ENCODE peak calls at places on chromosomes 1 and 21, in ten cellular contexts. A, E, P, X, W, G, S, F, D and Y are unnamed samples.

GRCh38 chr1:174968750-174969244 is 30.9 kb upstream of the CACYBP start:
- DNase-seq in A (no peak), E (peak; percentile 26), P (no peak), X (no peak), W (no peak), G (no peak), S (no peak), F (peak; percentile 48), D (peak; percentile 24), Y (no peak)

GRCh38 chr1:153087692-153088091 is 6.6 kb downstream of the SPRR2E start:
- DNase-seq in A (no peak), E (no peak), P (no peak), X (no peak), W (no peak), G (no peak), S (no peak), F (no peak), D (no peak), Y (no peak)

GRCh38 chr1:203650012-203650836 is 23.6 kb downstream of the ATP2B4 start:
- DNase-seq in A (peak; percentile 33), E (peak; percentile 81), P (peak; percentile 41), X (peak; percentile 69), W (no peak), G (peak; percentile 70), S (peak; percentile 78), F (peak; percentile 80), D (peak; percentile 78), Y (peak; percentile 79)

GRCh38 chr1:21567241-21568005 is 58.2 kb downstream of the ALPL start:
- DNase-seq in A (no peak), E (no peak), P (no peak), X (no peak), W (no peak), G (no peak), S (no peak), F (peak; percentile 84), D (no peak), Y (no peak)

GRCh38 chr1:185453496-185454192 is 136.6 kb upstream of the IVNS1ABP start:
- DNase-seq in A (no peak), E (no peak), P (no peak), X (no peak), W (peak; percentile 15), G (no peak), S (no peak), F (peak; percentile 55), D (no peak), Y (no peak)

GRCh38 chr1:209404577-209404976 is 178.9 kb upstream of the CAMK1G start:
- DNase-seq in A (no peak), E (no peak), P (no peak), X (no peak), W (peak; percentile 74), G (no peak), S (no peak), F (no peak), D (no peak), Y (no peak)

GRCh38 chr21:18460979-18461378 is 57.4 kb upstream of the TMPRSS15 start:
- DNase-seq in A (no peak), E (no peak), P (no peak), X (no peak), W (no peak), G (no peak), S (no peak), F (no peak), D (no peak), Y (no peak)

GRCh38 chr1:19799877-19800804 is at the start of gene TMCO4:
- DNase-seq in A (peak; percentile 28), E (peak; percentile 61), P (peak; percentile 49), X (peak; percentile 14), W (peak; percentile 24), G (peak; percentile 56), S (peak; percentile 76), F (peak; percentile 77), D (peak; percentile 35), Y (no peak)

GRCh38 chr1:201108614-201109013 is 3.6 kb downstream of the CACNA1S start:
- DNase-seq in A (no peak), E (no peak), P (no peak), X (no peak), W (peak; percentile 74), G (no peak), S (no peak), F (no peak), D (no peak), Y (peak; percentile 80)

GRCh38 chr1:54519709-54520108 is 28.3 kb upstream of the ACOT11 start:
- DNase-seq in A (no peak), E (no peak), P (no peak), X (no peak), W (no peak), G (no peak), S (no peak), F (no peak), D (no peak), Y (no peak)

GRCh38 chr21:44872568-44873355 is 728 bp downstream of the PTTG1IP start:
- DNase-seq in A (no peak), E (peak; percentile 45), P (no peak), X (no peak), W (no peak), G (peak; percentile 41), S (peak; percentile 71), F (peak; percentile 29), D (no peak), Y (no peak)

GRCh38 chr1:22317231-22317919 is 134.3 kb upstream of the ZBTB40 start:
- DNase-seq in A (no peak), E (peak; percentile 25), P (no peak), X (no peak), W (no peak), G (no peak), S (no peak), F (peak; percentile 40), D (no peak), Y (peak; percentile 47)

GRCh38 chr1:117919376-117919775 is 10.0 kb downstream of the GDAP2 start:
- DNase-seq in A (no peak), E (no peak), P (no peak), X (no peak), W (no peak), G (no peak), S (no peak), F (no peak), D (no peak), Y (no peak)

GRCh38 chr21:44402323-44403105 is 49.1 kb downstream of the TRPM2 start:
- DNase-seq in A (no peak), E (no peak), P (no peak), X (no peak), W (no peak), G (no peak), S (no peak), F (no peak), D (no peak), Y (no peak)

GRCh38 chr1:924619-925323 is 1.0 kb downstream of the SAMD11 start:
- DNase-seq in A (no peak), E (no peak), P (no peak), X (no peak), W (peak; percentile 46), G (peak; percentile 48), S (no peak), F (peak; percentile 70), D (no peak), Y (no peak)

GRCh38 chr1:172941456-172941855 is 109.3 kb downstream of the TNFSF18 start:
- DNase-seq in A (no peak), E (no peak), P (no peak), X (no peak), W (no peak), G (no peak), S (no peak), F (no peak), D (no peak), Y (no peak)

GRCh38 chr21:14773777-14774345 is 227.7 kb upstream of the SAMSN1 start:
- DNase-seq in A (peak; percentile 18), E (peak; percentile 70), P (peak; percentile 37), X (peak; percentile 25), W (no peak), G (peak; percentile 11), S (peak; percentile 62), F (peak; percentile 4), D (peak; percentile 31), Y (peak; percentile 55)

GRCh38 chr1:194295690-194296089 is 1109.3 kb upstream of the B3GALT2 start:
- DNase-seq in A (no peak), E (no peak), P (no peak), X (no peak), W (peak; percentile 16), G (no peak), S (no peak), F (no peak), D (peak; percentile 19), Y (peak; percentile 47)

GRCh38 chr1:8211620-8212442 is 106.1 kb upstream of the SLC45A1 start:
- DNase-seq in A (no peak), E (peak; percentile 33), P (no peak), X (no peak), W (no peak), G (no peak), S (peak; percentile 79), F (peak; percentile 93), D (no peak), Y (no peak)

GRCh38 chr1:202862672-202863560 is 26.0 kb downstream of the RABIF start:
- DNase-seq in A (no peak), E (no peak), P (no peak), X (no peak), W (peak; percentile 17), G (no peak), S (no peak), F (no peak), D (no peak), Y (no peak)

GRCh38 chr1:222242492-222242891 is 305.4 kb downstream of the HHIPL2 start:
- DNase-seq in A (no peak), E (no peak), P (no peak), X (no peak), W (no peak), G (no peak), S (no peak), F (no peak), D (no peak), Y (no peak)

GRCh38 chr1:53180226-53180625 is 16.4 kb upstream of the CPT2 start:
- DNase-seq in A (no peak), E (no peak), P (no peak), X (no peak), W (no peak), G (no peak), S (no peak), F (no peak), D (no peak), Y (no peak)

GRCh38 chr1:19367584-19368041 is 55.5 kb downstream of the SLC66A1 start:
- DNase-seq in A (no peak), E (no peak), P (no peak), X (no peak), W (no peak), G (no peak), S (no peak), F (no peak), D (no peak), Y (no peak)

GRCh38 chr21:25199944-25200343 is 407.3 kb downstream of the MRPL39 start:
- DNase-seq in A (no peak), E (no peak), P (no peak), X (no peak), W (no peak), G (no peak), S (no peak), F (no peak), D (no peak), Y (no peak)

GRCh38 chr1:159600894-159601293 is 13.3 kb downstream of the APCS start:
- DNase-seq in A (no peak), E (no peak), P (no peak), X (no peak), W (no peak), G (no peak), S (no peak), F (no peak), D (no peak), Y (no peak)

GRCh38 chr1:228756457-228756856 is 21.2 kb downstream of the RHOU start:
- DNase-seq in A (no peak), E (no peak), P (no peak), X (no peak), W (no peak), G (no peak), S (no peak), F (no peak), D (no peak), Y (no peak)